ENCODE peak calls at places on chromosomes 16 and 17, in ten cellular contexts. One of them, this sample, is unnamed.

GRCh38 chr16:80300876-80301275 is 239.9 kb upstream of the DYNLRB2 start:
- DNase-seq in endothelial cell: no peak
- DNase-seq in activated CD4-positive, alpha-beta T cell treated with anti-CD3 and anti-CD28 coated beads, Interleukin-2, amount 50 U/mL, for 48 hours: no peak
- DNase-seq in pancreas: no peak
- DNase-seq in NCI-H1930: no peak
- DNase-seq in pulmonary artery endothelial cell: no peak
- DNase-seq in AG09309: peak
- DNase-seq in stimulated activated CD4-positive, alpha-beta T cell treated with anti-CD3 and anti-CD28 coated beads, Interleukin-1b, Interleukin-23, amount 100 ng/mL, for 1 hour: no peak
- DNase-seq in tibial nerve: no peak
- DNase-seq in activated CD8-positive, alpha-beta T cell treated with anti-CD3 and anti-CD28 coated beads for 36 hours: no peak
- DNase-seq in this sample: no peak

GRCh38 chr16:30844671-30845449 is 49.0 kb downstream of the BCL7C start:
- DNase-seq in AG09309: peak
- DNase-seq in pancreas: peak
- DNase-seq in activated CD4-positive, alpha-beta T cell treated with anti-CD3 and anti-CD28 coated beads, Interleukin-2, amount 50 U/mL, for 48 hours: peak
- DNase-seq in endothelial cell: peak
- DNase-seq in NCI-H1930: peak
- DNase-seq in tibial nerve: peak
- DNase-seq in pulmonary artery endothelial cell: peak
- DNase-seq in activated CD8-positive, alpha-beta T cell treated with anti-CD3 and anti-CD28 coated beads for 36 hours: peak
- DNase-seq in stimulated activated CD4-positive, alpha-beta T cell treated with anti-CD3 and anti-CD28 coated beads, Interleukin-1b, Interleukin-23, amount 100 ng/mL, for 1 hour: peak
- DNase-seq in this sample: peak

GRCh38 chr17:8019665-8020064 is 17.2 kb downstream of the GUCY2D start:
- DNase-seq in pancreas: no peak
- DNase-seq in pulmonary artery endothelial cell: no peak
- DNase-seq in activated CD4-positive, alpha-beta T cell treated with anti-CD3 and anti-CD28 coated beads, Interleukin-2, amount 50 U/mL, for 48 hours: no peak
- DNase-seq in endothelial cell: no peak
- DNase-seq in AG09309: no peak
- DNase-seq in activated CD8-positive, alpha-beta T cell treated with anti-CD3 and anti-CD28 coated beads for 36 hours: peak
- DNase-seq in tibial nerve: no peak
- DNase-seq in stimulated activated CD4-positive, alpha-beta T cell treated with anti-CD3 and anti-CD28 coated beads, Interleukin-1b, Interleukin-23, amount 100 ng/mL, for 1 hour: no peak
- DNase-seq in NCI-H1930: no peak
- DNase-seq in this sample: no peak

GRCh38 chr16:24253192-24253591 is 2.9 kb upstream of the CACNG3 start:
- DNase-seq in AG09309: no peak
- DNase-seq in pancreas: no peak
- DNase-seq in stimulated activated CD4-positive, alpha-beta T cell treated with anti-CD3 and anti-CD28 coated beads, Interleukin-1b, Interleukin-23, amount 100 ng/mL, for 1 hour: peak
- DNase-seq in tibial nerve: no peak
- DNase-seq in endothelial cell: peak
- DNase-seq in NCI-H1930: peak
- DNase-seq in pulmonary artery endothelial cell: peak
- DNase-seq in activated CD4-positive, alpha-beta T cell treated with anti-CD3 and anti-CD28 coated beads, Interleukin-2, amount 50 U/mL, for 48 hours: peak
- DNase-seq in activated CD8-positive, alpha-beta T cell treated with anti-CD3 and anti-CD28 coated beads for 36 hours: peak
- DNase-seq in this sample: peak

GRCh38 chr16:4309833-4310266 is 6.0 kb upstream of the GLIS2 start:
- DNase-seq in NCI-H1930: peak
- DNase-seq in endothelial cell: peak
- DNase-seq in activated CD8-positive, alpha-beta T cell treated with anti-CD3 and anti-CD28 coated beads for 36 hours: peak
- DNase-seq in pancreas: peak
- DNase-seq in tibial nerve: no peak
- DNase-seq in activated CD4-positive, alpha-beta T cell treated with anti-CD3 and anti-CD28 coated beads, Interleukin-2, amount 50 U/mL, for 48 hours: peak
- DNase-seq in stimulated activated CD4-positive, alpha-beta T cell treated with anti-CD3 and anti-CD28 coated beads, Interleukin-1b, Interleukin-23, amount 100 ng/mL, for 1 hour: no peak
- DNase-seq in AG09309: no peak
- DNase-seq in pulmonary artery endothelial cell: peak
- DNase-seq in this sample: no peak

GRCh38 chr16:85879975-85880831 is 18.8 kb upstream of the IRF8 start:
- DNase-seq in stimulated activated CD4-positive, alpha-beta T cell treated with anti-CD3 and anti-CD28 coated beads, Interleukin-1b, Interleukin-23, amount 100 ng/mL, for 1 hour: no peak
- DNase-seq in NCI-H1930: no peak
- DNase-seq in pulmonary artery endothelial cell: no peak
- DNase-seq in pancreas: no peak
- DNase-seq in endothelial cell: no peak
- DNase-seq in activated CD4-positive, alpha-beta T cell treated with anti-CD3 and anti-CD28 coated beads, Interleukin-2, amount 50 U/mL, for 48 hours: no peak
- DNase-seq in activated CD8-positive, alpha-beta T cell treated with anti-CD3 and anti-CD28 coated beads for 36 hours: peak
- DNase-seq in tibial nerve: no peak
- DNase-seq in AG09309: no peak
- DNase-seq in this sample: no peak

GRCh38 chr17:40952675-40953074 is 14.1 kb downstream of the KRT39 start:
- DNase-seq in endothelial cell: no peak
- DNase-seq in NCI-H1930: no peak
- DNase-seq in stimulated activated CD4-positive, alpha-beta T cell treated with anti-CD3 and anti-CD28 coated beads, Interleukin-1b, Interleukin-23, amount 100 ng/mL, for 1 hour: no peak
- DNase-seq in activated CD8-positive, alpha-beta T cell treated with anti-CD3 and anti-CD28 coated beads for 36 hours: no peak
- DNase-seq in pulmonary artery endothelial cell: no peak
- DNase-seq in activated CD4-positive, alpha-beta T cell treated with anti-CD3 and anti-CD28 coated beads, Interleukin-2, amount 50 U/mL, for 48 hours: no peak
- DNase-seq in tibial nerve: no peak
- DNase-seq in pancreas: no peak
- DNase-seq in AG09309: peak
- DNase-seq in this sample: no peak

GRCh38 chr17:82100502-82101298 is 2.7 kb upstream of the FASN start:
- DNase-seq in pulmonary artery endothelial cell: no peak
- DNase-seq in NCI-H1930: no peak
- DNase-seq in AG09309: no peak
- DNase-seq in tibial nerve: no peak
- DNase-seq in pancreas: no peak
- DNase-seq in stimulated activated CD4-positive, alpha-beta T cell treated with anti-CD3 and anti-CD28 coated beads, Interleukin-1b, Interleukin-23, amount 100 ng/mL, for 1 hour: no peak
- DNase-seq in activated CD8-positive, alpha-beta T cell treated with anti-CD3 and anti-CD28 coated beads for 36 hours: no peak
- DNase-seq in activated CD4-positive, alpha-beta T cell treated with anti-CD3 and anti-CD28 coated beads, Interleukin-2, amount 50 U/mL, for 48 hours: no peak
- DNase-seq in endothelial cell: no peak
- DNase-seq in this sample: no peak

GRCh38 chr16:66516808-66517585 is 32.9 kb downstream of the TK2 start:
- DNase-seq in activated CD4-positive, alpha-beta T cell treated with anti-CD3 and anti-CD28 coated beads, Interleukin-2, amount 50 U/mL, for 48 hours: peak
- DNase-seq in AG09309: peak
- DNase-seq in stimulated activated CD4-positive, alpha-beta T cell treated with anti-CD3 and anti-CD28 coated beads, Interleukin-1b, Interleukin-23, amount 100 ng/mL, for 1 hour: peak
- DNase-seq in activated CD8-positive, alpha-beta T cell treated with anti-CD3 and anti-CD28 coated beads for 36 hours: peak
- DNase-seq in pancreas: peak
- DNase-seq in NCI-H1930: no peak
- DNase-seq in endothelial cell: peak
- DNase-seq in tibial nerve: peak
- DNase-seq in pulmonary artery endothelial cell: peak
- DNase-seq in this sample: no peak

GRCh38 chr16:56871172-56871593 is 6.2 kb downstream of the SLC12A3 start:
- DNase-seq in pancreas: peak
- DNase-seq in endothelial cell: no peak
- DNase-seq in activated CD4-positive, alpha-beta T cell treated with anti-CD3 and anti-CD28 coated beads, Interleukin-2, amount 50 U/mL, for 48 hours: no peak
- DNase-seq in AG09309: no peak
- DNase-seq in NCI-H1930: no peak
- DNase-seq in tibial nerve: no peak
- DNase-seq in activated CD8-positive, alpha-beta T cell treated with anti-CD3 and anti-CD28 coated beads for 36 hours: no peak
- DNase-seq in pulmonary artery endothelial cell: no peak
- DNase-seq in stimulated activated CD4-positive, alpha-beta T cell treated with anti-CD3 and anti-CD28 coated beads, Interleukin-1b, Interleukin-23, amount 100 ng/mL, for 1 hour: no peak
- DNase-seq in this sample: no peak

GRCh38 chr17:47953945-47954344 is 3.7 kb downstream of the PRR15L start:
- DNase-seq in NCI-H1930: no peak
- DNase-seq in AG09309: no peak
- DNase-seq in stimulated activated CD4-positive, alpha-beta T cell treated with anti-CD3 and anti-CD28 coated beads, Interleukin-1b, Interleukin-23, amount 100 ng/mL, for 1 hour: no peak
- DNase-seq in endothelial cell: no peak
- DNase-seq in activated CD8-positive, alpha-beta T cell treated with anti-CD3 and anti-CD28 coated beads for 36 hours: no peak
- DNase-seq in pancreas: no peak
- DNase-seq in activated CD4-positive, alpha-beta T cell treated with anti-CD3 and anti-CD28 coated beads, Interleukin-2, amount 50 U/mL, for 48 hours: no peak
- DNase-seq in pulmonary artery endothelial cell: no peak
- DNase-seq in tibial nerve: no peak
- DNase-seq in this sample: no peak

GRCh38 chr17:61699032-61699431 is 108.0 kb upstream of the NACA2 start:
- DNase-seq in endothelial cell: no peak
- DNase-seq in stimulated activated CD4-positive, alpha-beta T cell treated with anti-CD3 and anti-CD28 coated beads, Interleukin-1b, Interleukin-23, amount 100 ng/mL, for 1 hour: no peak
- DNase-seq in AG09309: no peak
- DNase-seq in pulmonary artery endothelial cell: no peak
- DNase-seq in activated CD8-positive, alpha-beta T cell treated with anti-CD3 and anti-CD28 coated beads for 36 hours: no peak
- DNase-seq in NCI-H1930: no peak
- DNase-seq in activated CD4-positive, alpha-beta T cell treated with anti-CD3 and anti-CD28 coated beads, Interleukin-2, amount 50 U/mL, for 48 hours: no peak
- DNase-seq in pancreas: no peak
- DNase-seq in tibial nerve: no peak
- DNase-seq in this sample: no peak

GRCh38 chr17:42071810-42072209 is 21.4 kb upstream of the C17orf113 start:
- DNase-seq in activated CD8-positive, alpha-beta T cell treated with anti-CD3 and anti-CD28 coated beads for 36 hours: peak
- DNase-seq in activated CD4-positive, alpha-beta T cell treated with anti-CD3 and anti-CD28 coated beads, Interleukin-2, amount 50 U/mL, for 48 hours: no peak
- DNase-seq in NCI-H1930: no peak
- DNase-seq in pancreas: no peak
- DNase-seq in pulmonary artery endothelial cell: no peak
- DNase-seq in stimulated activated CD4-positive, alpha-beta T cell treated with anti-CD3 and anti-CD28 coated beads, Interleukin-1b, Interleukin-23, amount 100 ng/mL, for 1 hour: no peak
- DNase-seq in tibial nerve: no peak
- DNase-seq in endothelial cell: no peak
- DNase-seq in AG09309: no peak
- DNase-seq in this sample: no peak

GRCh38 chr17:16446338-16446983 is 31.1 kb downstream of the TRPV2 start:
- DNase-seq in pancreas: no peak
- DNase-seq in activated CD4-positive, alpha-beta T cell treated with anti-CD3 and anti-CD28 coated beads, Interleukin-2, amount 50 U/mL, for 48 hours: no peak
- DNase-seq in stimulated activated CD4-positive, alpha-beta T cell treated with anti-CD3 and anti-CD28 coated beads, Interleukin-1b, Interleukin-23, amount 100 ng/mL, for 1 hour: no peak
- DNase-seq in endothelial cell: no peak
- DNase-seq in tibial nerve: no peak
- DNase-seq in AG09309: no peak
- DNase-seq in NCI-H1930: no peak
- DNase-seq in activated CD8-positive, alpha-beta T cell treated with anti-CD3 and anti-CD28 coated beads for 36 hours: no peak
- DNase-seq in pulmonary artery endothelial cell: no peak
- DNase-seq in this sample: no peak

GRCh38 chr17:57565119-57565635 is 179.9 kb downstream of the CCDC182 start:
- DNase-seq in tibial nerve: no peak
- DNase-seq in endothelial cell: no peak
- DNase-seq in AG09309: no peak
- DNase-seq in activated CD8-positive, alpha-beta T cell treated with anti-CD3 and anti-CD28 coated beads for 36 hours: no peak
- DNase-seq in pancreas: no peak
- DNase-seq in activated CD4-positive, alpha-beta T cell treated with anti-CD3 and anti-CD28 coated beads, Interleukin-2, amount 50 U/mL, for 48 hours: no peak
- DNase-seq in stimulated activated CD4-positive, alpha-beta T cell treated with anti-CD3 and anti-CD28 coated beads, Interleukin-1b, Interleukin-23, amount 100 ng/mL, for 1 hour: no peak
- DNase-seq in pulmonary artery endothelial cell: no peak
- DNase-seq in NCI-H1930: no peak
- DNase-seq in this sample: peak

GRCh38 chr16:65909310-65910050 is 457.0 kb upstream of the CDH5 start:
- DNase-seq in AG09309: no peak
- DNase-seq in tibial nerve: no peak
- DNase-seq in stimulated activated CD4-positive, alpha-beta T cell treated with anti-CD3 and anti-CD28 coated beads, Interleukin-1b, Interleukin-23, amount 100 ng/mL, for 1 hour: no peak
- DNase-seq in endothelial cell: no peak
- DNase-seq in activated CD4-positive, alpha-beta T cell treated with anti-CD3 and anti-CD28 coated beads, Interleukin-2, amount 50 U/mL, for 48 hours: no peak
- DNase-seq in pancreas: no peak
- DNase-seq in activated CD8-positive, alpha-beta T cell treated with anti-CD3 and anti-CD28 coated beads for 36 hours: no peak
- DNase-seq in NCI-H1930: no peak
- DNase-seq in pulmonary artery endothelial cell: no peak
- DNase-seq in this sample: no peak

GRCh38 chr17:59558953-59559352 is 6.5 kb upstream of the DHX40 start:
- DNase-seq in AG09309: no peak
- DNase-seq in pancreas: no peak
- DNase-seq in NCI-H1930: no peak
- DNase-seq in activated CD8-positive, alpha-beta T cell treated with anti-CD3 and anti-CD28 coated beads for 36 hours: no peak
- DNase-seq in stimulated activated CD4-positive, alpha-beta T cell treated with anti-CD3 and anti-CD28 coated beads, Interleukin-1b, Interleukin-23, amount 100 ng/mL, for 1 hour: no peak
- DNase-seq in tibial nerve: no peak
- DNase-seq in endothelial cell: no peak
- DNase-seq in activated CD4-positive, alpha-beta T cell treated with anti-CD3 and anti-CD28 coated beads, Interleukin-2, amount 50 U/mL, for 48 hours: no peak
- DNase-seq in pulmonary artery endothelial cell: no peak
- DNase-seq in this sample: peak

GRCh38 chr16:86755571-86756006 is 177.2 kb downstream of the FOXL1 start:
- DNase-seq in tibial nerve: peak
- DNase-seq in endothelial cell: no peak
- DNase-seq in activated CD8-positive, alpha-beta T cell treated with anti-CD3 and anti-CD28 coated beads for 36 hours: no peak
- DNase-seq in pancreas: no peak
- DNase-seq in stimulated activated CD4-positive, alpha-beta T cell treated with anti-CD3 and anti-CD28 coated beads, Interleukin-1b, Interleukin-23, amount 100 ng/mL, for 1 hour: no peak
- DNase-seq in activated CD4-positive, alpha-beta T cell treated with anti-CD3 and anti-CD28 coated beads, Interleukin-2, amount 50 U/mL, for 48 hours: no peak
- DNase-seq in pulmonary artery endothelial cell: no peak
- DNase-seq in AG09309: no peak
- DNase-seq in NCI-H1930: no peak
- DNase-seq in this sample: no peak

GRCh38 chr16:728131-728889 is 1.4 kb downstream of the HAGHL start:
- DNase-seq in activated CD8-positive, alpha-beta T cell treated with anti-CD3 and anti-CD28 coated beads for 36 hours: peak
- DNase-seq in tibial nerve: no peak
- DNase-seq in AG09309: no peak
- DNase-seq in activated CD4-positive, alpha-beta T cell treated with anti-CD3 and anti-CD28 coated beads, Interleukin-2, amount 50 U/mL, for 48 hours: peak
- DNase-seq in pulmonary artery endothelial cell: no peak
- DNase-seq in pancreas: peak
- DNase-seq in endothelial cell: no peak
- DNase-seq in NCI-H1930: peak
- DNase-seq in stimulated activated CD4-positive, alpha-beta T cell treated with anti-CD3 and anti-CD28 coated beads, Interleukin-1b, Interleukin-23, amount 100 ng/mL, for 1 hour: no peak
- DNase-seq in this sample: peak

GRCh38 chr17:15260376-15261062 is 4.6 kb downstream of the PMP22 start:
- DNase-seq in AG09309: peak
- DNase-seq in endothelial cell: peak
- DNase-seq in activated CD8-positive, alpha-beta T cell treated with anti-CD3 and anti-CD28 coated beads for 36 hours: peak
- DNase-seq in stimulated activated CD4-positive, alpha-beta T cell treated with anti-CD3 and anti-CD28 coated beads, Interleukin-1b, Interleukin-23, amount 100 ng/mL, for 1 hour: peak
- DNase-seq in pulmonary artery endothelial cell: peak
- DNase-seq in activated CD4-positive, alpha-beta T cell treated with anti-CD3 and anti-CD28 coated beads, Interleukin-2, amount 50 U/mL, for 48 hours: peak
- DNase-seq in pancreas: peak
- DNase-seq in tibial nerve: peak
- DNase-seq in NCI-H1930: peak
- DNase-seq in this sample: peak

GRCh38 chr16:66539628-66540469 is 10.1 kb downstream of the TK2 start:
- DNase-seq in activated CD8-positive, alpha-beta T cell treated with anti-CD3 and anti-CD28 coated beads for 36 hours: no peak
- DNase-seq in pulmonary artery endothelial cell: no peak
- DNase-seq in NCI-H1930: no peak
- DNase-seq in activated CD4-positive, alpha-beta T cell treated with anti-CD3 and anti-CD28 coated beads, Interleukin-2, amount 50 U/mL, for 48 hours: no peak
- DNase-seq in stimulated activated CD4-positive, alpha-beta T cell treated with anti-CD3 and anti-CD28 coated beads, Interleukin-1b, Interleukin-23, amount 100 ng/mL, for 1 hour: no peak
- DNase-seq in pancreas: no peak
- DNase-seq in tibial nerve: no peak
- DNase-seq in endothelial cell: no peak
- DNase-seq in AG09309: no peak
- DNase-seq in this sample: no peak

GRCh38 chr17:82064433-82065192 is 991 bp downstream of the DUS1L start:
- DNase-seq in endothelial cell: no peak
- DNase-seq in activated CD8-positive, alpha-beta T cell treated with anti-CD3 and anti-CD28 coated beads for 36 hours: no peak
- DNase-seq in NCI-H1930: no peak
- DNase-seq in tibial nerve: no peak
- DNase-seq in activated CD4-positive, alpha-beta T cell treated with anti-CD3 and anti-CD28 coated beads, Interleukin-2, amount 50 U/mL, for 48 hours: no peak
- DNase-seq in pulmonary artery endothelial cell: no peak
- DNase-seq in pancreas: no peak
- DNase-seq in stimulated activated CD4-positive, alpha-beta T cell treated with anti-CD3 and anti-CD28 coated beads, Interleukin-1b, Interleukin-23, amount 100 ng/mL, for 1 hour: no peak
- DNase-seq in AG09309: no peak
- DNase-seq in this sample: no peak

GRCh38 chr16:3274490-3274889 is 8.8 kb upstream of the ZNF263 start:
- DNase-seq in NCI-H1930: no peak
- DNase-seq in activated CD8-positive, alpha-beta T cell treated with anti-CD3 and anti-CD28 coated beads for 36 hours: no peak
- DNase-seq in endothelial cell: no peak
- DNase-seq in pancreas: no peak
- DNase-seq in tibial nerve: no peak
- DNase-seq in pulmonary artery endothelial cell: no peak
- DNase-seq in stimulated activated CD4-positive, alpha-beta T cell treated with anti-CD3 and anti-CD28 coated beads, Interleukin-1b, Interleukin-23, amount 100 ng/mL, for 1 hour: no peak
- DNase-seq in activated CD4-positive, alpha-beta T cell treated with anti-CD3 and anti-CD28 coated beads, Interleukin-2, amount 50 U/mL, for 48 hours: no peak
- DNase-seq in AG09309: no peak
- DNase-seq in this sample: no peak

GRCh38 chr17:40348562-40349476 is 15.7 kb downstream of the GJD3 start:
- DNase-seq in pancreas: peak
- DNase-seq in activated CD4-positive, alpha-beta T cell treated with anti-CD3 and anti-CD28 coated beads, Interleukin-2, amount 50 U/mL, for 48 hours: no peak
- DNase-seq in tibial nerve: no peak
- DNase-seq in AG09309: no peak
- DNase-seq in activated CD8-positive, alpha-beta T cell treated with anti-CD3 and anti-CD28 coated beads for 36 hours: no peak
- DNase-seq in NCI-H1930: no peak
- DNase-seq in pulmonary artery endothelial cell: no peak
- DNase-seq in endothelial cell: no peak
- DNase-seq in stimulated activated CD4-positive, alpha-beta T cell treated with anti-CD3 and anti-CD28 coated beads, Interleukin-1b, Interleukin-23, amount 100 ng/mL, for 1 hour: no peak
- DNase-seq in this sample: peak

GRCh38 chr16:81413245-81413990 is 31.2 kb upstream of the CMIP start:
- DNase-seq in pancreas: no peak
- DNase-seq in NCI-H1930: no peak
- DNase-seq in tibial nerve: no peak
- DNase-seq in endothelial cell: no peak
- DNase-seq in activated CD8-positive, alpha-beta T cell treated with anti-CD3 and anti-CD28 coated beads for 36 hours: no peak
- DNase-seq in stimulated activated CD4-positive, alpha-beta T cell treated with anti-CD3 and anti-CD28 coated beads, Interleukin-1b, Interleukin-23, amount 100 ng/mL, for 1 hour: no peak
- DNase-seq in AG09309: no peak
- DNase-seq in activated CD4-positive, alpha-beta T cell treated with anti-CD3 and anti-CD28 coated beads, Interleukin-2, amount 50 U/mL, for 48 hours: no peak
- DNase-seq in pulmonary artery endothelial cell: no peak
- DNase-seq in this sample: no peak

GRCh38 chr16:89037261-89038152 is 56.1 kb upstream of the ACSF3 start:
- DNase-seq in endothelial cell: peak
- DNase-seq in activated CD4-positive, alpha-beta T cell treated with anti-CD3 and anti-CD28 coated beads, Interleukin-2, amount 50 U/mL, for 48 hours: peak
- DNase-seq in activated CD8-positive, alpha-beta T cell treated with anti-CD3 and anti-CD28 coated beads for 36 hours: peak
- DNase-seq in pulmonary artery endothelial cell: no peak
- DNase-seq in pancreas: no peak
- DNase-seq in tibial nerve: no peak
- DNase-seq in AG09309: no peak
- DNase-seq in stimulated activated CD4-positive, alpha-beta T cell treated with anti-CD3 and anti-CD28 coated beads, Interleukin-1b, Interleukin-23, amount 100 ng/mL, for 1 hour: no peak
- DNase-seq in NCI-H1930: no peak
- DNase-seq in this sample: no peak

GRCh38 chr16:4403133-4403949 is 13.1 kb downstream of the CORO7 start:
- DNase-seq in activated CD4-positive, alpha-beta T cell treated with anti-CD3 and anti-CD28 coated beads, Interleukin-2, amount 50 U/mL, for 48 hours: no peak
- DNase-seq in activated CD8-positive, alpha-beta T cell treated with anti-CD3 and anti-CD28 coated beads for 36 hours: no peak
- DNase-seq in AG09309: no peak
- DNase-seq in endothelial cell: no peak
- DNase-seq in pancreas: no peak
- DNase-seq in stimulated activated CD4-positive, alpha-beta T cell treated with anti-CD3 and anti-CD28 coated beads, Interleukin-1b, Interleukin-23, amount 100 ng/mL, for 1 hour: no peak
- DNase-seq in NCI-H1930: no peak
- DNase-seq in pulmonary artery endothelial cell: no peak
- DNase-seq in tibial nerve: no peak
- DNase-seq in this sample: no peak